ENCODE peak calls at places on chromosomes 11 and 22, in seven cellular contexts. One of them, this sample, is unnamed.

GRCh38 chr11:73152086-73152853 is 10.2 kb upstream of the FCHSD2 start:
- DNase-seq in H1: no peak
- DNase-seq in HCT116: no peak
- DNase-seq in HepG2: no peak
- DNase-seq in K562: no peak
- DNase-seq in GM12878: no peak
- DNase-seq in SK-N-SH: no peak
- DNase-seq in this sample: no peak

GRCh38 chr11:71139516-71140205 is 112.7 kb downstream of the SHANK2 start:
- DNase-seq in HCT116: no peak
- DNase-seq in HepG2: peak; percentile 9
- DNase-seq in H1: no peak
- DNase-seq in GM12878: no peak
- DNase-seq in SK-N-SH: no peak
- DNase-seq in K562: no peak
- DNase-seq in this sample: no peak

GRCh38 chr22:35418088-35418487 is 18.1 kb downstream of the MCM5 start:
- DNase-seq in GM12878: no peak
- DNase-seq in HepG2: no peak
- DNase-seq in SK-N-SH: no peak
- DNase-seq in K562: no peak
- DNase-seq in H1: no peak
- DNase-seq in HCT116: no peak
- DNase-seq in this sample: no peak

GRCh38 chr22:43883719-43884415 is 7.9 kb downstream of the PNPLA5 start:
- DNase-seq in HepG2: no peak
- DNase-seq in GM12878: no peak
- DNase-seq in HCT116: no peak
- DNase-seq in K562: no peak
- DNase-seq in SK-N-SH: no peak
- DNase-seq in H1: no peak
- DNase-seq in this sample: no peak

GRCh38 chr22:42338502-42338901 is 68.0 kb upstream of the TCF20 start:
- DNase-seq in SK-N-SH: no peak
- DNase-seq in K562: no peak
- DNase-seq in HepG2: no peak
- DNase-seq in H1: no peak
- DNase-seq in HCT116: no peak
- DNase-seq in GM12878: no peak
- DNase-seq in this sample: no peak

GRCh38 chr22:17303840-17304779 is 65.2 kb upstream of the CECR2 start:
- DNase-seq in GM12878: peak; percentile 77
- DNase-seq in HCT116: no peak
- DNase-seq in K562: no peak
- DNase-seq in SK-N-SH: no peak
- DNase-seq in H1: no peak
- DNase-seq in HepG2: no peak
- DNase-seq in this sample: no peak

GRCh38 chr22:44549021-44549420 is 51.0 kb upstream of the RTL6 start:
- DNase-seq in HCT116: no peak
- DNase-seq in GM12878: no peak
- DNase-seq in K562: no peak
- DNase-seq in H1: no peak
- DNase-seq in SK-N-SH: no peak
- DNase-seq in HepG2: no peak
- DNase-seq in this sample: no peak

GRCh38 chr11:81869337-81870065 is 864.2 kb downstream of the FAM181B start:
- DNase-seq in HCT116: no peak
- DNase-seq in SK-N-SH: no peak
- DNase-seq in H1: no peak
- DNase-seq in HepG2: no peak
- DNase-seq in GM12878: peak; percentile 99
- DNase-seq in K562: no peak
- DNase-seq in this sample: no peak

GRCh38 chr11:22730319-22730718 is 63.9 kb downstream of the GAS2 start:
- DNase-seq in HepG2: peak; percentile 59
- DNase-seq in SK-N-SH: peak; percentile 3
- DNase-seq in HCT116: no peak
- DNase-seq in H1: no peak
- DNase-seq in GM12878: no peak
- DNase-seq in K562: no peak
- DNase-seq in this sample: peak; percentile 0

GRCh38 chr11:101133190-101133589 is 3.6 kb upstream of the PGR start:
- DNase-seq in HepG2: no peak
- DNase-seq in H1: no peak
- DNase-seq in K562: no peak
- DNase-seq in SK-N-SH: no peak
- DNase-seq in GM12878: no peak
- DNase-seq in HCT116: no peak
- DNase-seq in this sample: no peak

GRCh38 chr11:116691779-116692178 is 81.0 kb downstream of the BUD13 start:
- DNase-seq in H1: peak; percentile 95
- DNase-seq in K562: peak; percentile 64
- DNase-seq in HepG2: peak; percentile 31
- DNase-seq in GM12878: no peak
- DNase-seq in SK-N-SH: peak; percentile 91
- DNase-seq in HCT116: peak; percentile 6
- DNase-seq in this sample: no peak

GRCh38 chr11:83865636-83866461 is 579.7 kb upstream of the CCDC90B start:
- DNase-seq in SK-N-SH: no peak
- DNase-seq in HepG2: no peak
- DNase-seq in GM12878: no peak
- DNase-seq in K562: no peak
- DNase-seq in HCT116: no peak
- DNase-seq in H1: no peak
- DNase-seq in this sample: no peak

GRCh38 chr11:662689-663274 is 25.7 kb downstream of the DRD4 start:
- DNase-seq in GM12878: no peak
- DNase-seq in H1: peak; percentile 83
- DNase-seq in HepG2: peak; percentile 39
- DNase-seq in K562: peak; percentile 53
- DNase-seq in HCT116: peak; percentile 48
- DNase-seq in SK-N-SH: peak; percentile 92
- DNase-seq in this sample: no peak

GRCh38 chr11:110715541-110715940 is 3.3 kb upstream of the ARHGAP20 start:
- DNase-seq in HCT116: no peak
- DNase-seq in SK-N-SH: no peak
- DNase-seq in K562: no peak
- DNase-seq in H1: no peak
- DNase-seq in HepG2: no peak
- DNase-seq in GM12878: no peak
- DNase-seq in this sample: no peak

GRCh38 chr11:32145282-32145681 is 54.4 kb downstream of the RCN1 start:
- DNase-seq in K562: no peak
- DNase-seq in GM12878: no peak
- DNase-seq in HepG2: no peak
- DNase-seq in SK-N-SH: no peak
- DNase-seq in HCT116: no peak
- DNase-seq in H1: no peak
- DNase-seq in this sample: no peak

GRCh38 chr11:47518212-47518959 is 34.5 kb downstream of the CELF1 start:
- DNase-seq in HepG2: no peak
- DNase-seq in H1: no peak
- DNase-seq in SK-N-SH: no peak
- DNase-seq in GM12878: no peak
- DNase-seq in K562: peak; percentile 26
- DNase-seq in HCT116: no peak
- DNase-seq in this sample: no peak

GRCh38 chr11:4178813-4179662 is 84.4 kb downstream of the RRM1 start:
- DNase-seq in K562: no peak
- DNase-seq in HepG2: no peak
- DNase-seq in SK-N-SH: no peak
- DNase-seq in GM12878: no peak
- DNase-seq in HCT116: no peak
- DNase-seq in H1: no peak
- DNase-seq in this sample: no peak

GRCh38 chr22:44037519-44038370 is 13.6 kb downstream of the PARVB start:
- DNase-seq in HepG2: no peak
- DNase-seq in K562: no peak
- DNase-seq in HCT116: peak; percentile 69
- DNase-seq in SK-N-SH: no peak
- DNase-seq in GM12878: no peak
- DNase-seq in H1: no peak
- DNase-seq in this sample: no peak

GRCh38 chr11:8352090-8352489 is 88.4 kb upstream of the LMO1 start:
- DNase-seq in GM12878: no peak
- DNase-seq in K562: no peak
- DNase-seq in HCT116: no peak
- DNase-seq in HepG2: no peak
- DNase-seq in H1: no peak
- DNase-seq in SK-N-SH: no peak
- DNase-seq in this sample: no peak

DNA sequence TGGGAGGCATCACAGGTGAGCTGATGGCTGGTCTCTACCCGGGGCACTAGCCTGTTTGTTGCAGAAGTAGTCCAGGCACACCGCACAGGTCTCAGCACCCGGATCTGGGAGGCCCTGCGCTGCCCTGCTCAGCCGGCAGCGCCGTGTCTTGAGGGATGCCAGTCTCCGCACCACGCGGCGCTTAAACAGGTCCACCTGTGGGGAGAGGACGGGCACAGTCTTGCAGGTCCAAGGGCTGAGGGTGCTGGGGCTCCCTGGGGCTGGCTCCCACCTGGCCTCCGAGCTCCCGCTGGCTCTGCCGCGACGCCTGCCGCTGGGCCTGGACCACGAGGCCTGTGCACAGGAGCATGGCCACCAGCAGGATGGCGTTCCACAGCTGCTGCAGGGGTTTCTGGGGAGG is 7.2 kb downstream of the RNF215 start:
- DNase-seq in SK-N-SH: no peak
- DNase-seq in HepG2: no peak
- DNase-seq in HCT116: no peak
- DNase-seq in H1: no peak
- DNase-seq in K562: no peak
- DNase-seq in GM12878: no peak
- DNase-seq in this sample: no peak
- TF ChIP-seq YY1 in SK-N-SH: no peak
- TF ChIP-seq YY1 in HepG2: no peak
- TF ChIP-seq YY1 in HCT116: no peak
- TF ChIP-seq YY1 in H1: no peak
- TF ChIP-seq YY1 in K562: no peak
- TF ChIP-seq YY1 in GM12878: no peak
- TF ChIP-seq YY1 in this sample: no peak

DNA sequence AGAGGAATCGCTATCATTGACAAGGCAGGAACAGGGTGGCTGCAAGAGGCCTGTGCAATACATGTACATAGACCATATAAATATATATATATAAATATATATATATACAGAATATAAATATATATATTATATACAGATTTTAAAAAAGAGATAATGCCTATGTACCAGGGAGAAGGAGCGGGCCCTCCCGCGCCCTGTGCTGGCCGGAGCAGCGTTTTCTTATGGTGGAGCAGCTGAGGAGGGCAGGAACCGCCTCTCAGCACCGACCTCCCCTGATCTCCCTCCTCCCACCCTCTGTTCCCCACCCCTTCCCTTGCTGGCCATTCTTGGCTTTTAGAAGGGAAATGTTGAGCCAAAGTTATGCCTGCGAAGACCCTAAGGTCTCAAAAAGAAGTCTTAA is 31.8 kb downstream of the SCN3B start:
- DNase-seq in HepG2: no peak
- DNase-seq in HCT116: no peak
- DNase-seq in GM12878: no peak
- DNase-seq in SK-N-SH: no peak
- DNase-seq in H1: no peak
- DNase-seq in K562: no peak
- DNase-seq in this sample: no peak
- H3K36me3 ChIP-seq in HepG2: no peaks in the 10 kb centered on the region
- H3K36me3 ChIP-seq in HCT116: no peaks in the 10 kb centered on the region
- H3K36me3 ChIP-seq in GM12878: peaks cover 6% of the 10 kb centered on the region
- H3K36me3 ChIP-seq in SK-N-SH: no peaks in the 10 kb centered on the region
- H3K36me3 ChIP-seq in H1: peaks cover 10% of the 10 kb centered on the region
- H3K36me3 ChIP-seq in K562: no peaks in the 10 kb centered on the region
- H3K36me3 ChIP-seq in this sample: peaks cover 21% of the 10 kb centered on the region

GRCh38 chr22:50184541-50185383 is 951 bp upstream of the TRABD start:
- DNase-seq in HepG2: no peak
- DNase-seq in SK-N-SH: no peak
- DNase-seq in HCT116: no peak
- DNase-seq in GM12878: no peak
- DNase-seq in K562: no peak
- DNase-seq in H1: peak; percentile 72
- DNase-seq in this sample: no peak
- H3K9ac ChIP-seq in HepG2: peak overlapping the region; percentile 44
- H3K9ac ChIP-seq in SK-N-SH: no peak overlapping the region
- H3K9ac ChIP-seq in HCT116: peak overlapping the region; percentile 65
- H3K9ac ChIP-seq in GM12878: peak overlapping the region; percentile 89
- H3K9ac ChIP-seq in K562: peak overlapping the region; percentile 68
- H3K9ac ChIP-seq in H1: no peak overlapping the region
- H3K9ac ChIP-seq in this sample: peak overlapping the region; percentile 87

GRCh38 chr22:46360891-46361290 is 25.4 kb downstream of the TRMU start:
- DNase-seq in HCT116: no peak
- DNase-seq in SK-N-SH: no peak
- DNase-seq in H1: no peak
- DNase-seq in K562: no peak
- DNase-seq in HepG2: no peak
- DNase-seq in GM12878: no peak
- DNase-seq in this sample: no peak

GRCh38 chr22:46363611-46364321 is 28.3 kb downstream of the TRMU start:
- DNase-seq in GM12878: no peak
- DNase-seq in K562: no peak
- DNase-seq in HepG2: no peak
- DNase-seq in H1: no peak
- DNase-seq in SK-N-SH: peak; percentile 26
- DNase-seq in HCT116: no peak
- DNase-seq in this sample: no peak

GRCh38 chr22:46362934-46363515 is 27.5 kb downstream of the TRMU start:
- DNase-seq in K562: no peak
- DNase-seq in SK-N-SH: no peak
- DNase-seq in H1: no peak
- DNase-seq in GM12878: no peak
- DNase-seq in HCT116: no peak
- DNase-seq in HepG2: no peak
- DNase-seq in this sample: no peak

GRCh38 chr22:46361861-46362220 is 26.3 kb downstream of the TRMU start:
- DNase-seq in H1: no peak
- DNase-seq in K562: no peak
- DNase-seq in GM12878: no peak
- DNase-seq in HepG2: no peak
- DNase-seq in HCT116: no peak
- DNase-seq in SK-N-SH: no peak
- DNase-seq in this sample: no peak

DNA sequence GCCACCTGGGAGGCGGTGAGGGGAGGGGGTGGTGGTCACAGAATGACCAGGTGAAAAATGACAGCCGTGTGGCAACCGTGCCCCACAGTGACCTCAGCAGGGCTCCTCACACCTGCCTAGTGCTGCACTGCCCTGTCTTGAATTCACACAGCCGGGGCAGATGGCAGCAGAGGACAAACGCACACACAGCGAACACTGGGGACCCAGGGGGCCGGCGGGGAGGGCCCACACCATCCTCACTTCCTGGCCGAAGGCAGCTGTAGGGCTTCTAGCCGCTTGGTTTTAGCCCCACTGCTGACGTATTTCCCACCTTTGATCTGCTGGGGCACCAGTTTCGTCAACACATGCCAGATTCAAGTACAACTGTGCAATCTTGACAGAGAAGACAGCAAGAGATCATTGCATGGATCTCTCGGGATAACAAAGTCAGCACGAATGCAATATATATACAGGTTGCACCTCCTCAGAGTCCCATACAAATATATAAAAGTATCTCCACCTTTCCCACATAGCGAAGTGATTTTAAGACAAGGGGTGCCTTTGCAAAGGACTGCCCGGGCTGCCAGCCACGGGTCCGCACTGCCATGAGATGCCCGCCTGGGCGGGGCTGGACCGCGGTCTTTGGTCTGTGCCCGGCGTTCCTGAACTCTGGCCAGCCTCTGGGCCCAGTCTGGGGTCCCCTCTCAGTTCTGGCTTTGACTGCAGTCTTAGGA is 26.9 kb downstream of the TRMU start:
- DNase-seq in HepG2: peak; percentile 84
- DNase-seq in GM12878: no peak
- DNase-seq in SK-N-SH: peak; percentile 32
- DNase-seq in H1: no peak
- DNase-seq in HCT116: no peak
- DNase-seq in K562: no peak
- DNase-seq in this sample: no peak
- TF ChIP-seq YY1 in HepG2: no peak
- TF ChIP-seq YY1 in GM12878: no peak
- TF ChIP-seq YY1 in SK-N-SH: no peak
- TF ChIP-seq YY1 in H1: no peak
- TF ChIP-seq YY1 in HCT116: no peak
- TF ChIP-seq YY1 in K562: no peak
- TF ChIP-seq YY1 in this sample: no peak

This sample was measured in NT2/D1.